ENCODE peak calls at places on chromosome 12, in five cellular contexts. One of them, this sample, is unnamed.

GRCh38 chr12:20507711-20508110 is 139.4 kb downstream of the PDE3A start:
- DNase-seq in stimulated activated CD4-positive, alpha-beta T cell treated with anti-CD3 and anti-CD28 coated beads, Interleukin-1b, Interleukin-23, amount 100 ng/mL, for 24 hours: no peak
- DNase-seq in activated CD4-positive, alpha-beta T cell treated with anti-CD3 and anti-CD28 coated beads for 24 hours: no peak
- DNase-seq in omental fat pad: no peak
- DNase-seq in NCI-H345: no peak
- DNase-seq in this sample: no peak

GRCh38 chr12:126506426-126507182 is 1441.4 kb downstream of the AACS start:
- DNase-seq in activated CD4-positive, alpha-beta T cell treated with anti-CD3 and anti-CD28 coated beads for 24 hours: no peak
- DNase-seq in stimulated activated CD4-positive, alpha-beta T cell treated with anti-CD3 and anti-CD28 coated beads, Interleukin-1b, Interleukin-23, amount 100 ng/mL, for 24 hours: no peak
- DNase-seq in NCI-H345: no peak
- DNase-seq in omental fat pad: no peak
- DNase-seq in this sample: no peak

GRCh38 chr12:104272938-104273337 is 30.6 kb upstream of the EID3 start:
- DNase-seq in stimulated activated CD4-positive, alpha-beta T cell treated with anti-CD3 and anti-CD28 coated beads, Interleukin-1b, Interleukin-23, amount 100 ng/mL, for 24 hours: no peak
- DNase-seq in omental fat pad: no peak
- DNase-seq in activated CD4-positive, alpha-beta T cell treated with anti-CD3 and anti-CD28 coated beads for 24 hours: no peak
- DNase-seq in NCI-H345: no peak
- DNase-seq in this sample: no peak

GRCh38 chr12:114241973-114242434 is 163.9 kb downstream of the TBX5 start:
- DNase-seq in omental fat pad: no peak
- DNase-seq in activated CD4-positive, alpha-beta T cell treated with anti-CD3 and anti-CD28 coated beads for 24 hours: no peak
- DNase-seq in NCI-H345: no peak
- DNase-seq in stimulated activated CD4-positive, alpha-beta T cell treated with anti-CD3 and anti-CD28 coated beads, Interleukin-1b, Interleukin-23, amount 100 ng/mL, for 24 hours: no peak
- DNase-seq in this sample: no peak

GRCh38 chr12:2834581-2835491 is at the start of gene NRIP2:
- DNase-seq in stimulated activated CD4-positive, alpha-beta T cell treated with anti-CD3 and anti-CD28 coated beads, Interleukin-1b, Interleukin-23, amount 100 ng/mL, for 24 hours: no peak
- DNase-seq in omental fat pad: no peak
- DNase-seq in NCI-H345: peak; percentile 46
- DNase-seq in activated CD4-positive, alpha-beta T cell treated with anti-CD3 and anti-CD28 coated beads for 24 hours: no peak
- DNase-seq in this sample: peak; percentile 51

GRCh38 chr12:46407360-46407759 is 34.8 kb upstream of the SLC38A2 start:
- DNase-seq in omental fat pad: no peak
- DNase-seq in stimulated activated CD4-positive, alpha-beta T cell treated with anti-CD3 and anti-CD28 coated beads, Interleukin-1b, Interleukin-23, amount 100 ng/mL, for 24 hours: no peak
- DNase-seq in activated CD4-positive, alpha-beta T cell treated with anti-CD3 and anti-CD28 coated beads for 24 hours: no peak
- DNase-seq in NCI-H345: no peak
- DNase-seq in this sample: no peak

GRCh38 chr12:981176-981828 is 9.7 kb upstream of the ERC1 start:
- DNase-seq in stimulated activated CD4-positive, alpha-beta T cell treated with anti-CD3 and anti-CD28 coated beads, Interleukin-1b, Interleukin-23, amount 100 ng/mL, for 24 hours: no peak
- DNase-seq in NCI-H345: no peak
- DNase-seq in activated CD4-positive, alpha-beta T cell treated with anti-CD3 and anti-CD28 coated beads for 24 hours: no peak
- DNase-seq in omental fat pad: no peak
- DNase-seq in this sample: no peak

GRCh38 chr12:68613209-68613904 is 2.7 kb downstream of the RAP1B start:
- DNase-seq in NCI-H345: no peak
- DNase-seq in omental fat pad: no peak
- DNase-seq in activated CD4-positive, alpha-beta T cell treated with anti-CD3 and anti-CD28 coated beads for 24 hours: no peak
- DNase-seq in stimulated activated CD4-positive, alpha-beta T cell treated with anti-CD3 and anti-CD28 coated beads, Interleukin-1b, Interleukin-23, amount 100 ng/mL, for 24 hours: no peak
- DNase-seq in this sample: no peak

GRCh38 chr12:21336656-21337055 is 1.9 kb upstream of the SLCO1A2 start:
- DNase-seq in stimulated activated CD4-positive, alpha-beta T cell treated with anti-CD3 and anti-CD28 coated beads, Interleukin-1b, Interleukin-23, amount 100 ng/mL, for 24 hours: no peak
- DNase-seq in activated CD4-positive, alpha-beta T cell treated with anti-CD3 and anti-CD28 coated beads for 24 hours: no peak
- DNase-seq in omental fat pad: no peak
- DNase-seq in NCI-H345: no peak
- DNase-seq in this sample: no peak

GRCh38 chr12:6953417-6954315 is 2.5 kb downstream of the PTPN6 start:
- DNase-seq in omental fat pad: no peak
- DNase-seq in NCI-H345: no peak
- DNase-seq in activated CD4-positive, alpha-beta T cell treated with anti-CD3 and anti-CD28 coated beads for 24 hours: no peak
- DNase-seq in stimulated activated CD4-positive, alpha-beta T cell treated with anti-CD3 and anti-CD28 coated beads, Interleukin-1b, Interleukin-23, amount 100 ng/mL, for 24 hours: no peak
- DNase-seq in this sample: no peak

GRCh38 chr12:55901881-55902490 is 25.7 kb downstream of the PYM1 start:
- DNase-seq in activated CD4-positive, alpha-beta T cell treated with anti-CD3 and anti-CD28 coated beads for 24 hours: no peak
- DNase-seq in stimulated activated CD4-positive, alpha-beta T cell treated with anti-CD3 and anti-CD28 coated beads, Interleukin-1b, Interleukin-23, amount 100 ng/mL, for 24 hours: no peak
- DNase-seq in NCI-H345: no peak
- DNase-seq in omental fat pad: no peak
- DNase-seq in this sample: no peak

GRCh38 chr12:132218519-132218860 is 74.2 kb downstream of the NOC4L start:
- DNase-seq in stimulated activated CD4-positive, alpha-beta T cell treated with anti-CD3 and anti-CD28 coated beads, Interleukin-1b, Interleukin-23, amount 100 ng/mL, for 24 hours: no peak
- DNase-seq in omental fat pad: no peak
- DNase-seq in activated CD4-positive, alpha-beta T cell treated with anti-CD3 and anti-CD28 coated beads for 24 hours: no peak
- DNase-seq in NCI-H345: no peak
- DNase-seq in this sample: no peak

GRCh38 chr12:54139030-54139429 is 49.8 kb downstream of the SMUG1 start:
- DNase-seq in omental fat pad: no peak
- DNase-seq in NCI-H345: no peak
- DNase-seq in activated CD4-positive, alpha-beta T cell treated with anti-CD3 and anti-CD28 coated beads for 24 hours: no peak
- DNase-seq in stimulated activated CD4-positive, alpha-beta T cell treated with anti-CD3 and anti-CD28 coated beads, Interleukin-1b, Interleukin-23, amount 100 ng/mL, for 24 hours: no peak
- DNase-seq in this sample: no peak

GRCh38 chr12:9625019-9625418 is 17.3 kb upstream of the KLRB1 start:
- DNase-seq in stimulated activated CD4-positive, alpha-beta T cell treated with anti-CD3 and anti-CD28 coated beads, Interleukin-1b, Interleukin-23, amount 100 ng/mL, for 24 hours: no peak
- DNase-seq in NCI-H345: no peak
- DNase-seq in activated CD4-positive, alpha-beta T cell treated with anti-CD3 and anti-CD28 coated beads for 24 hours: no peak
- DNase-seq in omental fat pad: no peak
- DNase-seq in this sample: no peak

GRCh38 chr12:79725987-79726386 is 35.2 kb upstream of the PAWR start:
- DNase-seq in stimulated activated CD4-positive, alpha-beta T cell treated with anti-CD3 and anti-CD28 coated beads, Interleukin-1b, Interleukin-23, amount 100 ng/mL, for 24 hours: no peak
- DNase-seq in NCI-H345: no peak
- DNase-seq in omental fat pad: no peak
- DNase-seq in activated CD4-positive, alpha-beta T cell treated with anti-CD3 and anti-CD28 coated beads for 24 hours: no peak
- DNase-seq in this sample: no peak

GRCh38 chr12:115374480-115375187 is 690.7 kb upstream of the TBX3 start:
- DNase-seq in omental fat pad: no peak
- DNase-seq in stimulated activated CD4-positive, alpha-beta T cell treated with anti-CD3 and anti-CD28 coated beads, Interleukin-1b, Interleukin-23, amount 100 ng/mL, for 24 hours: no peak
- DNase-seq in activated CD4-positive, alpha-beta T cell treated with anti-CD3 and anti-CD28 coated beads for 24 hours: no peak
- DNase-seq in NCI-H345: no peak
- DNase-seq in this sample: no peak

GRCh38 chr12:19066471-19067001 is 63.0 kb upstream of the PLEKHA5 start:
- DNase-seq in activated CD4-positive, alpha-beta T cell treated with anti-CD3 and anti-CD28 coated beads for 24 hours: no peak
- DNase-seq in omental fat pad: no peak
- DNase-seq in stimulated activated CD4-positive, alpha-beta T cell treated with anti-CD3 and anti-CD28 coated beads, Interleukin-1b, Interleukin-23, amount 100 ng/mL, for 24 hours: no peak
- DNase-seq in NCI-H345: no peak
- DNase-seq in this sample: no peak

GRCh38 chr12:107668320-107668719 is 17.3 kb upstream of the PWP1 start:
- DNase-seq in stimulated activated CD4-positive, alpha-beta T cell treated with anti-CD3 and anti-CD28 coated beads, Interleukin-1b, Interleukin-23, amount 100 ng/mL, for 24 hours: no peak
- DNase-seq in NCI-H345: no peak
- DNase-seq in activated CD4-positive, alpha-beta T cell treated with anti-CD3 and anti-CD28 coated beads for 24 hours: no peak
- DNase-seq in omental fat pad: no peak
- DNase-seq in this sample: no peak

GRCh38 chr12:31324845-31325523 is 966 bp downstream of the SINHCAF start:
- DNase-seq in stimulated activated CD4-positive, alpha-beta T cell treated with anti-CD3 and anti-CD28 coated beads, Interleukin-1b, Interleukin-23, amount 100 ng/mL, for 24 hours: peak; percentile 23
- DNase-seq in omental fat pad: peak; percentile 23
- DNase-seq in activated CD4-positive, alpha-beta T cell treated with anti-CD3 and anti-CD28 coated beads for 24 hours: peak; percentile 12
- DNase-seq in NCI-H345: peak; percentile 38
- DNase-seq in this sample: peak; percentile 31

GRCh38 chr12:72523754-72524153 is 251.6 kb downstream of the TRHDE start:
- DNase-seq in stimulated activated CD4-positive, alpha-beta T cell treated with anti-CD3 and anti-CD28 coated beads, Interleukin-1b, Interleukin-23, amount 100 ng/mL, for 24 hours: no peak
- DNase-seq in omental fat pad: no peak
- DNase-seq in activated CD4-positive, alpha-beta T cell treated with anti-CD3 and anti-CD28 coated beads for 24 hours: no peak
- DNase-seq in NCI-H345: no peak
- DNase-seq in this sample: no peak

GRCh38 chr12:118061876-118062791 is 1.2 kb upstream of the WSB2 start:
- DNase-seq in omental fat pad: no peak
- DNase-seq in activated CD4-positive, alpha-beta T cell treated with anti-CD3 and anti-CD28 coated beads for 24 hours: no peak
- DNase-seq in NCI-H345: no peak
- DNase-seq in stimulated activated CD4-positive, alpha-beta T cell treated with anti-CD3 and anti-CD28 coated beads, Interleukin-1b, Interleukin-23, amount 100 ng/mL, for 24 hours: no peak
- DNase-seq in this sample: peak; percentile 42

GRCh38 chr12:64824500-64825142 is at the start of gene TBC1D30:
- DNase-seq in activated CD4-positive, alpha-beta T cell treated with anti-CD3 and anti-CD28 coated beads for 24 hours: no peak
- DNase-seq in stimulated activated CD4-positive, alpha-beta T cell treated with anti-CD3 and anti-CD28 coated beads, Interleukin-1b, Interleukin-23, amount 100 ng/mL, for 24 hours: no peak
- DNase-seq in NCI-H345: peak; percentile 86
- DNase-seq in omental fat pad: no peak
- DNase-seq in this sample: peak; percentile 47

GRCh38 chr12:94244165-94245133 is 96.1 kb downstream of the PLXNC1 start:
- DNase-seq in omental fat pad: no peak
- DNase-seq in activated CD4-positive, alpha-beta T cell treated with anti-CD3 and anti-CD28 coated beads for 24 hours: no peak
- DNase-seq in stimulated activated CD4-positive, alpha-beta T cell treated with anti-CD3 and anti-CD28 coated beads, Interleukin-1b, Interleukin-23, amount 100 ng/mL, for 24 hours: no peak
- DNase-seq in NCI-H345: no peak
- DNase-seq in this sample: no peak

GRCh38 chr12:106245767-106246166 is 2.1 kb downstream of the CKAP4 start:
- DNase-seq in stimulated activated CD4-positive, alpha-beta T cell treated with anti-CD3 and anti-CD28 coated beads, Interleukin-1b, Interleukin-23, amount 100 ng/mL, for 24 hours: no peak
- DNase-seq in NCI-H345: no peak
- DNase-seq in omental fat pad: no peak
- DNase-seq in activated CD4-positive, alpha-beta T cell treated with anti-CD3 and anti-CD28 coated beads for 24 hours: no peak
- DNase-seq in this sample: no peak

GRCh38 chr12:14332482-14332881 is 33.0 kb upstream of the ATF7IP start:
- DNase-seq in stimulated activated CD4-positive, alpha-beta T cell treated with anti-CD3 and anti-CD28 coated beads, Interleukin-1b, Interleukin-23, amount 100 ng/mL, for 24 hours: no peak
- DNase-seq in NCI-H345: no peak
- DNase-seq in activated CD4-positive, alpha-beta T cell treated with anti-CD3 and anti-CD28 coated beads for 24 hours: no peak
- DNase-seq in omental fat pad: no peak
- DNase-seq in this sample: no peak

GRCh38 chr12:40225984-40226602 is 1.3 kb downstream of the LRRK2 start:
- DNase-seq in stimulated activated CD4-positive, alpha-beta T cell treated with anti-CD3 and anti-CD28 coated beads, Interleukin-1b, Interleukin-23, amount 100 ng/mL, for 24 hours: no peak
- DNase-seq in activated CD4-positive, alpha-beta T cell treated with anti-CD3 and anti-CD28 coated beads for 24 hours: no peak
- DNase-seq in omental fat pad: no peak
- DNase-seq in NCI-H345: no peak
- DNase-seq in this sample: no peak

GRCh38 chr12:30197392-30198047 is 413.8 kb upstream of the TMTC1 start:
- DNase-seq in NCI-H345: no peak
- DNase-seq in omental fat pad: no peak
- DNase-seq in stimulated activated CD4-positive, alpha-beta T cell treated with anti-CD3 and anti-CD28 coated beads, Interleukin-1b, Interleukin-23, amount 100 ng/mL, for 24 hours: no peak
- DNase-seq in activated CD4-positive, alpha-beta T cell treated with anti-CD3 and anti-CD28 coated beads for 24 hours: no peak
- DNase-seq in this sample: no peak

GRCh38 chr12:81252228-81252627 is 174.3 kb downstream of the ACSS3 start:
- DNase-seq in stimulated activated CD4-positive, alpha-beta T cell treated with anti-CD3 and anti-CD28 coated beads, Interleukin-1b, Interleukin-23, amount 100 ng/mL, for 24 hours: no peak
- DNase-seq in omental fat pad: no peak
- DNase-seq in activated CD4-positive, alpha-beta T cell treated with anti-CD3 and anti-CD28 coated beads for 24 hours: no peak
- DNase-seq in NCI-H345: no peak
- DNase-seq in this sample: no peak

GRCh38 chr12:10982244-10982643 is 4.5 kb downstream of the TAS2R50 start:
- DNase-seq in stimulated activated CD4-positive, alpha-beta T cell treated with anti-CD3 and anti-CD28 coated beads, Interleukin-1b, Interleukin-23, amount 100 ng/mL, for 24 hours: no peak
- DNase-seq in NCI-H345: no peak
- DNase-seq in activated CD4-positive, alpha-beta T cell treated with anti-CD3 and anti-CD28 coated beads for 24 hours: peak; percentile 6
- DNase-seq in omental fat pad: no peak
- DNase-seq in this sample: no peak

GRCh38 chr12:13436696-13437391 is 240.3 kb downstream of the EMP1 start:
- DNase-seq in omental fat pad: no peak
- DNase-seq in NCI-H345: no peak
- DNase-seq in activated CD4-positive, alpha-beta T cell treated with anti-CD3 and anti-CD28 coated beads for 24 hours: no peak
- DNase-seq in stimulated activated CD4-positive, alpha-beta T cell treated with anti-CD3 and anti-CD28 coated beads, Interleukin-1b, Interleukin-23, amount 100 ng/mL, for 24 hours: no peak
- DNase-seq in this sample: no peak

GRCh38 chr12:32863128-32863527 is 33.4 kb downstream of the PKP2 start:
- DNase-seq in stimulated activated CD4-positive, alpha-beta T cell treated with anti-CD3 and anti-CD28 coated beads, Interleukin-1b, Interleukin-23, amount 100 ng/mL, for 24 hours: no peak
- DNase-seq in activated CD4-positive, alpha-beta T cell treated with anti-CD3 and anti-CD28 coated beads for 24 hours: no peak
- DNase-seq in omental fat pad: no peak
- DNase-seq in NCI-H345: no peak
- DNase-seq in this sample: no peak

GRCh38 chr12:63822352-63822751 is 22.1 kb upstream of the SRGAP1 start:
- DNase-seq in stimulated activated CD4-positive, alpha-beta T cell treated with anti-CD3 and anti-CD28 coated beads, Interleukin-1b, Interleukin-23, amount 100 ng/mL, for 24 hours: no peak
- DNase-seq in activated CD4-positive, alpha-beta T cell treated with anti-CD3 and anti-CD28 coated beads for 24 hours: no peak
- DNase-seq in omental fat pad: no peak
- DNase-seq in NCI-H345: no peak
- DNase-seq in this sample: no peak

This sample was measured in WTC11.